ENCODE peak calls at places on chromosome 6, in nine cellular contexts. D, W, K, O, P, G, L, E and R are unnamed samples.
A peak's percentile ranks its signal among the peaks of the same experiment; 100 is the strongest.

GRCh38 chr6:56378507-56378906 is 131.1 kb upstream of the COL21A1 start:
- DNase-seq in D (no peak), W (no peak), K (no peak), O (no peak), P (no peak), G (no peak), L (no peak), E (no peak), R (no peak)

GRCh38 chr6:47451162-47451561 is 26.4 kb upstream of the CD2AP start:
- DNase-seq in D (no peak), W (no peak), K (no peak), O (no peak), P (no peak), G (no peak), L (no peak), E (no peak), R (no peak)

GRCh38 chr6:148440021-148440420 is 97.4 kb downstream of the SASH1 start:
- DNase-seq in D (peak; percentile 19), W (no peak), K (no peak), O (no peak), P (no peak), G (no peak), L (no peak), E (no peak), R (no peak)

GRCh38 chr6:139977887-139978332 is 603.5 kb upstream of the CITED2 start:
- DNase-seq in D (peak; percentile 55), W (peak; percentile 70), K (peak; percentile 64), O (peak; percentile 61), P (no peak), G (peak; percentile 13), L (peak; percentile 60), E (no peak), R (no peak)

GRCh38 chr6:140766999-140767398 is 1365.7 kb upstream of the GJE1 start:
- DNase-seq in D (no peak), W (no peak), K (no peak), O (no peak), P (no peak), G (no peak), L (no peak), E (no peak), R (no peak)

GRCh38 chr6:37007340-37008043 is 2.0 kb downstream of the FGD2 start:
- DNase-seq in D (peak; percentile 57), W (no peak), K (no peak), O (peak; percentile 20), P (no peak), G (no peak), L (no peak), E (no peak), R (no peak)

GRCh38 chr6:31912186-31912585 is 10.3 kb upstream of the ZBTB12 start:
- DNase-seq in D (no peak), W (no peak), K (no peak), O (no peak), P (no peak), G (no peak), L (no peak), E (no peak), R (no peak)

GRCh38 chr6:33962186-33962585 is 158.4 kb upstream of the MLN start:
- DNase-seq in D (peak; percentile 38), W (no peak), K (peak; percentile 17), O (peak; percentile 34), P (no peak), G (no peak), L (no peak), E (no peak), R (peak; percentile 6)

GRCh38 chr6:136529655-136530054 is 20.6 kb downstream of the MAP7 start:
- DNase-seq in D (no peak), W (no peak), K (no peak), O (no peak), P (no peak), G (no peak), L (no peak), E (no peak), R (no peak)

GRCh38 chr6:16126881-16127280 is 2.0 kb upstream of the MYLIP start:
- DNase-seq in D (no peak), W (no peak), K (no peak), O (no peak), P (no peak), G (no peak), L (no peak), E (no peak), R (no peak)

GRCh38 chr6:28488916-28489365 is 26.7 kb downstream of the GPX6 start:
- DNase-seq in D (peak; percentile 84), W (no peak), K (peak; percentile 64), O (peak; percentile 69), P (no peak), G (peak; percentile 46), L (no peak), E (no peak), R (no peak)

GRCh38 chr6:23690650-23691049 is 435.4 kb upstream of the NRSN1 start:
- DNase-seq in D (no peak), W (no peak), K (peak; percentile 11), O (no peak), P (no peak), G (no peak), L (no peak), E (no peak), R (no peak)

GRCh38 chr6:23688650-23689049 is 437.4 kb upstream of the NRSN1 start:
- DNase-seq in D (no peak), W (no peak), K (no peak), O (no peak), P (no peak), G (no peak), L (no peak), E (no peak), R (no peak)

GRCh38 chr6:23696946-23697345 is 429.1 kb upstream of the NRSN1 start:
- DNase-seq in D (no peak), W (no peak), K (peak; percentile 81), O (peak; percentile 53), P (no peak), G (no peak), L (no peak), E (no peak), R (no peak)

DNA sequence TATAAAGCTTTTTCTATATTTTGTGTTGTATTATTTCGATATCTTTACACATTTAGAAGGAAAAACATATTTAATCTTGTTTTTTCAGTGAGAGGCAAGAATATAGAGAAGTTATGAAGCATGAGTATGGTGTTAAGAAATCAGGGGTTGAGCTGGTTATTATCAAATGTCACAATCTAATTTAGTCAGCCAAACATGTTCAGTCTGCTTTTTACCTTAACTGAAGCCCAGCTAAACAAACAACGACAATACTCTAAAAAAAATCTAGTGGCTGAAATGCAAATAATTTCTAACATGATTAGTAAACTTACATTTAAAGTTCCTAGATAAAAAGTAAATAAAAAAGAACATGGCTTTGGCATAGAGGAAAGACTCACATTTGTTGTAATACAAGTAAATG is 433.8 kb upstream of the NRSN1 start:
- DNase-seq in D (no peak), W (no peak), K (no peak), O (peak; percentile 20), P (no peak), G (no peak), L (no peak), E (no peak), R (no peak)
- H3K4me3 ChIP-seq in D (no peak overlapping the region), W (no peak overlapping the region), K (no peak overlapping the region), O (no peak overlapping the region), P (no peak overlapping the region), G (no peak overlapping the region), L (no peak overlapping the region), E (no peak overlapping the region), R (no peak overlapping the region)

GRCh38 chr6:29967379-29968010 is 25.2 kb downstream of the HLA-A start:
- DNase-seq in D (no peak), W (no peak), K (peak; percentile 6), O (peak; percentile 18), P (no peak), G (peak; percentile 36), L (no peak), E (peak; percentile 65), R (no peak)
- TF ChIP-seq CTCF in D (no peak), W (no peak), K (peak; percentile 23), O (peak; percentile 45), P (peak; percentile 29), G (no peak), L (no peak), E (no peak), R (no peak)

GRCh38 chr6:3263091-3263490 is 4.3 kb downstream of the PSMG4 start:
- DNase-seq in D (no peak), W (no peak), K (no peak), O (no peak), P (no peak), G (no peak), L (no peak), E (no peak), R (no peak)
- H3K36me3 ChIP-seq in D (no peaks in the 10 kb centered on the region), W (peaks cover 35% of the 10 kb centered on the region), K (peaks cover 8% of the 10 kb centered on the region), O (peaks cover 13% of the 10 kb centered on the region), P (no peaks in the 10 kb centered on the region), G (no peaks in the 10 kb centered on the region), L (no peaks in the 10 kb centered on the region), E (no peaks in the 10 kb centered on the region), R (peaks cover 30% of the 10 kb centered on the region)

DNA sequence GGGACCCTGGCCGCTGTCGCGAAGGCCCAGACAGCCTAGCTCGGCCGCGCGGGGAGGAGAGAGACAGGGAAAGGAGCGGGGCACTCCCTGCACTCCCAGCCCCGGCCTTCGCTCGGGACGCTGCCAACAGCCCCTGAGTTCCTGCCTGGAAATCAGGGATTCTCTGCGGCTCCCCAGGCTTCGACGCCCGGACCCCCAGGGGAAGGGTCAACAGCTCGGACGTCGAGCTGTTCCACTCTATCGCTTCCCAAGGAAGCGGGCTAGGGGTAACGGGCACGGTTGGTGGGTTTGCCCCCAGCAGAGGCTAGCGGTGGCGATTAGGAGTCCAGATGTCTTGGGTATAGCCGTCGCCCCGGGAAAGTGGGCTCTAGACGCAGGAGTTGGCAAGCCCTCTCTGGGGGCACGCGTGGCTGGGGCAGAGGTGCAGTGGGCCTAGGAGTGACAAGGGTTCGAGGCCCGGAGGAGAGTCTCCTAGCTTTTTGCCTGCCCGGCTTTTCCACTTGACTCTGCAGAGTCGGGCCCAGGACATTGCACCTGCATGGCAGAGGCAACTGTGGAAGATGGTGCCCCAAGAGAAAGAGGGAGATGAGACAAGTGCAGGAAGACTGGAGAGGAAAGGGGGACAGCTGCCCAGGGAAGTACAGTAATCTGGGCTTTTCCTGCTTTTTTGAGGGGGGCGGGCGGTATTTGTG is 8.3 kb downstream of the POU3F2 start:
- DNase-seq in D (peak; percentile 80), W (no peak), K (peak; percentile 46), O (no peak), P (no peak), G (no peak), L (no peak), E (no peak), R (no peak)
- H3K4me3 ChIP-seq in D (peak overlapping the region; percentile 50), W (no peak overlapping the region), K (no peak overlapping the region), O (no peak overlapping the region), P (no peak overlapping the region), G (no peak overlapping the region), L (no peak overlapping the region), E (no peak overlapping the region), R (no peak overlapping the region)

DNA sequence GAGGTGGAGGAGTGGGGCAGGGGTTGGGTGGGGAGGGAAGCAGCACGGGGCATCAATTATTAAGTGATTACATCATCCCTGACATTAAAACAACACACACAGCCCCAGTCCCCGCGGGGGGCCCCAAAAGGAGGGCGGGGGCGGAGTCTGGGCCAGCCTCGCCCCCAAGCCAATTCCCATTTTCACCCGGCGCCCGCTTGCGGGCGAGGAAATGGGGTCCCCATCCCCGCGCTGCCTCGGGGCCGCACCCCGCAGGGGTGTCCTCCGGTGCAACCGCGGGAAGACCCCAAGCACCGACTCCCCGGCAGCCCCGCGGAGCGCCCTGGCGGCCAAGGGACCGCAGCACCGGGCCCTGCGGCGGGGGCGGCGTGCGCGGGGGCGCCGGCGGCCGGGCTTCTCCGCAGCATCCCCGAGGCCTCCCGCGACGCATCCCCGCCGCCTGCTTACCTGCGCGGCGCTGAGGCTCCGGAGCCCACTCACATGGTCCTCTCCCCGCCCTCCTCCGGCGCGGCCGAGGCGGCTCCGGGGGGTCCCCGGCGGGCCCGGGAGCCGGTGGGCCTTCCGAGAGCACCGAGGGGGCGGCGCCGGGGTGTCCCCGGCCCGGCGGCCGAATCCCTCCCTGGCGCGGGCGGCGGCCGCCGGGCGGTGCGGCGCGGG is 603 bp downstream of the FYN start:
- DNase-seq in D (peak; percentile 81), W (peak; percentile 69), K (peak; percentile 25), O (no peak), P (peak; percentile 45), G (peak; percentile 28), L (no peak), E (peak; percentile 46), R (peak; percentile 27)
- TF ChIP-seq CTCF in D (peak; percentile 16), W (peak; percentile 10), K (no peak), O (no peak), P (no peak), G (no peak), L (no peak), E (no peak), R (no peak)